ENCODE peak calls at places on chromosome 16, in seven cellular contexts. Y, P, U, S, G, B and R are unnamed samples.
A peak's percentile ranks its signal among the peaks of the same experiment; 100 is the strongest.

GRCh38 chr16:71584543-71585317 is 7.8 kb upstream of the TAT start:
- DNase-seq in Y (no peak), P (no peak), U (no peak), S (no peak), G (no peak), B (no peak), R (no peak)

GRCh38 chr16:31429314-31429713 is 1.2 kb upstream of the COX6A2 start:
- DNase-seq in Y (no peak), P (no peak), U (no peak), S (no peak), G (no peak), B (no peak), R (no peak)

GRCh38 chr16:57109500-57110105 is 17.2 kb downstream of the CPNE2 start:
- DNase-seq in Y (no peak), P (no peak), U (no peak), S (no peak), G (no peak), B (no peak), R (no peak)

GRCh38 chr16:52552643-52553042 is 5.7 kb upstream of the TOX3 start:
- DNase-seq in Y (no peak), P (no peak), U (no peak), S (no peak), G (no peak), B (no peak), R (no peak)

GRCh38 chr16:2767140-2767731 is 9.8 kb downstream of the ELOB start:
- DNase-seq in Y (no peak), P (no peak), U (no peak), S (no peak), G (no peak), B (no peak), R (no peak)

GRCh38 chr16:29702307-29702706 is 23.3 kb downstream of the QPRT start:
- DNase-seq in Y (no peak), P (no peak), U (no peak), S (peak; percentile 8), G (peak; percentile 52), B (no peak), R (no peak)

GRCh38 chr16:12958366-12958765 is 57.0 kb downstream of the SHISA9 start:
- DNase-seq in Y (no peak), P (no peak), U (no peak), S (no peak), G (no peak), B (no peak), R (no peak)

GRCh38 chr16:8905168-8905762 is 23.1 kb downstream of the LITAFD start:
- DNase-seq in Y (peak; percentile 36), P (no peak), U (no peak), S (peak; percentile 58), G (no peak), B (no peak), R (no peak)

GRCh38 chr16:14486520-14487303 is 143.3 kb downstream of the PARN start:
- DNase-seq in Y (peak; percentile 94), P (peak; percentile 86), U (peak; percentile 37), S (peak; percentile 97), G (peak; percentile 89), B (peak; percentile 79), R (peak; percentile 56)

GRCh38 chr16:76059186-76059585 is 218.0 kb upstream of the CNTNAP4 start:
- DNase-seq in Y (no peak), P (no peak), U (no peak), S (no peak), G (no peak), B (no peak), R (no peak)

GRCh38 chr16:21194771-21195301 is 16.5 kb downstream of the ZP2 start:
- DNase-seq in Y (no peak), P (no peak), U (no peak), S (peak; percentile 63), G (no peak), B (no peak), R (no peak)

GRCh38 chr16:3787924-3788661 is 70.8 kb upstream of the TRAP1 start:
- DNase-seq in Y (no peak), P (no peak), U (no peak), S (no peak), G (no peak), B (no peak), R (no peak)

GRCh38 chr16:30352488-30353401 is 2.4 kb downstream of the CD2BP2 start:
- DNase-seq in Y (no peak), P (peak; percentile 48), U (no peak), S (no peak), G (no peak), B (no peak), R (no peak)

GRCh38 chr16:17273142-17273561 is 197.6 kb downstream of the XYLT1 start:
- DNase-seq in Y (peak; percentile 34), P (no peak), U (no peak), S (peak; percentile 91), G (peak; percentile 74), B (peak; percentile 83), R (no peak)

GRCh38 chr16:3443108-3444031 is at the start of the genes NAA60 and ZNF597:
- DNase-seq in Y (peak; percentile 68), P (peak; percentile 88), U (peak; percentile 57), S (peak; percentile 92), G (peak; percentile 92), B (peak; percentile 80), R (peak; percentile 60)

GRCh38 chr16:50025544-50025931 is 513 bp downstream of the CNEP1R1 start:
- DNase-seq in Y (peak; percentile 25), P (no peak), U (no peak), S (peak; percentile 28), G (peak; percentile 48), B (no peak), R (no peak)

GRCh38 chr16:66295761-66296546 is 70.5 kb upstream of the CDH5 start:
- DNase-seq in Y (no peak), P (no peak), U (no peak), S (no peak), G (peak; percentile 28), B (no peak), R (no peak)

GRCh38 chr16:54411555-54411954 is 125.0 kb upstream of the IRX3 start:
- DNase-seq in Y (no peak), P (no peak), U (no peak), S (no peak), G (no peak), B (no peak), R (no peak)
- TF ChIP-seq CTCF in Y (no peak), P (no peak), U (no peak), S (no peak), G (no peak), B (no peak), R (no peak)

GRCh38 chr16:6076631-6077030 is 979.0 kb upstream of the EEF2KMT start:
- DNase-seq in Y (no peak), P (no peak), U (no peak), S (no peak), G (no peak), B (no peak), R (no peak)

GRCh38 chr16:6081320-6081976 is 983.9 kb upstream of the EEF2KMT start:
- DNase-seq in Y (peak; percentile 7), P (no peak), U (peak; percentile 53), S (no peak), G (peak; percentile 81), B (no peak), R (no peak)
- TF ChIP-seq CTCF in Y (no peak), P (peak; percentile 31), U (peak; percentile 87), S (peak; percentile 44), G (no peak), B (peak; percentile 29), R (peak; percentile 79)

GRCh38 chr16:84141143-84141670 is 3.8 kb downstream of the HSDL1 start:
- DNase-seq in Y (peak; percentile 38), P (no peak), U (no peak), S (no peak), G (no peak), B (no peak), R (no peak)
- TF ChIP-seq CTCF in Y (no peak), P (no peak), U (no peak), S (no peak), G (no peak), B (no peak), R (no peak)

DNA sequence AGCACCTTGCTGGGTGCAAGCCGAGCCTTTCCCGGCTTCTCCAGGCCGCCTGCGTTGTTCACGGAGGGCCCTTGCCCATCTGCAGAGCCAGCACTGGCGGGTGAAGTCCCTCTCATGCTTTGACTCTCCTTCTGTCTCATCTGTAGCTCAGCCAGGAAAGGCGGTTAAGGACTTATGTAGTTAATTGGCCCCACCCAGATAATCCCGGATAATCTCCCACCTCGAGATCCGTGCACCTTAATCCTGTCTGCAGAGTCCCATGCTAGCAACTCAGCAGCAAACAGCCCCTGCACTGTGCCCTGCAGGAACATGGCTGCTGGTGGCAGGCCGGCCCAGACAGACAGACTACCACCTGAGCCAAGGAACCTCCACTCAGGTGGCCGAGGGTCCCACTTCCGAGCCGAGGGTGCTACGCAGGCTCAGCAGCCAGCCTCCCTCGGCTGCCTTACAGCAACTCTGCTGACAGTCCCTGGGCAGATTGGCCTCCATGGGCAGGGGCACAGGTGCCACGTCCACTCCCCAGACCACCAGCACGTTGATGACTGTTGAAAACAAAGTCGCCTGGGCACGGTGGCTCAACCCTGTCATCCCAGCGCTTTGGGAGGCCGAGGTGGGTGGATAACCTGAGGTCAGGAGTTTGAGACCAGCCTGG is 16.9 kb downstream of the RAB40C start:
- DNase-seq in Y (no peak), P (no peak), U (no peak), S (no peak), G (no peak), B (no peak), R (peak; percentile 94)
- TF ChIP-seq CTCF in Y (no peak), P (no peak), U (no peak), S (no peak), G (no peak), B (no peak), R (no peak)